ENCODE peak calls at places on chromosomes 12 and 14, in nine cellular contexts. D, L, R, G, Y, Z, O, V and Q are unnamed samples.

GRCh38 chr12:80226576-80226975 is 127.2 kb downstream of the OTOGL start:
- DNase-seq in O (no peak), Z (peak; percentile 56), Y (peak; percentile 26), D (no peak), R (no peak), L (no peak), G (no peak), V (no peak), Q (peak; percentile 54)

GRCh38 chr12:104519190-104519857 is 62.6 kb downstream of the CHST11 start:
- DNase-seq in V (no peak), Y (no peak), Z (no peak), O (peak; percentile 34), D (no peak), R (no peak), L (no peak), G (peak; percentile 27), Q (no peak)

GRCh38 chr12:49518914-49519573 is 19.8 kb upstream of the KCNH3 start:
- DNase-seq in D (no peak), R (no peak), O (no peak), L (peak; percentile 46), G (no peak), V (no peak), Z (peak; percentile 23), Y (no peak), Q (peak; percentile 58)

GRCh38 chr14:90759370-90760054 is 56.7 kb downstream of the TTC7B start:
- DNase-seq in O (no peak), Y (no peak), D (peak; percentile 57), R (no peak), L (no peak), V (no peak), G (no peak), Z (no peak), Q (no peak)

GRCh38 chr14:52716160-52716559 is 9.2 kb downstream of the PSMC6 start:
- DNase-seq in R (no peak), D (no peak), L (no peak), Y (no peak), G (no peak), Z (no peak), O (no peak), V (no peak), Q (no peak)

GRCh38 chr14:64880382-64881121 is 845 bp upstream of the SPTB start:
- DNase-seq in Z (peak; percentile 56), V (peak; percentile 89), R (no peak), L (peak; percentile 44), G (peak; percentile 68), O (peak; percentile 90), Y (peak; percentile 9), D (peak; percentile 73), Q (peak; percentile 19)

GRCh38 chr14:89491701-89492381 is 74.8 kb upstream of the FOXN3 start:
- DNase-seq in G (no peak), D (no peak), V (no peak), O (no peak), Y (no peak), L (peak; percentile 65), R (no peak), Z (no peak), Q (no peak)

GRCh38 chr12:132248439-132249157 is 80.8 kb downstream of the GALNT9 start:
- DNase-seq in L (peak; percentile 9), Z (peak; percentile 10), Y (no peak), O (no peak), V (no peak), R (no peak), D (no peak), G (no peak), Q (no peak)

GRCh38 chr14:106831322-106831720 is 1304.9 kb downstream of the TMEM121 start:
- DNase-seq in R (no peak), L (no peak), Z (no peak), G (peak; percentile 70), Y (no peak), D (peak; percentile 83), O (peak; percentile 59), V (peak; percentile 28), Q (no peak)

GRCh38 chr14:50303744-50304471 is 8.1 kb downstream of the L2HGDH start:
- DNase-seq in Z (no peak), R (no peak), V (no peak), D (peak; percentile 56), Y (no peak), O (no peak), L (peak; percentile 26), G (no peak), Q (peak; percentile 45)

GRCh38 chr12:94147991-94148840 is at the start of gene PLXNC1:
- DNase-seq in O (peak; percentile 88), V (peak; percentile 85), D (peak; percentile 89), Z (no peak), R (no peak), G (peak; percentile 85), L (peak; percentile 66), Y (peak; percentile 24), Q (peak; percentile 46)

GRCh38 chr12:47394070-47394469 is 311.8 kb downstream of the RPAP3 start:
- DNase-seq in O (no peak), L (no peak), R (no peak), Y (no peak), V (no peak), D (no peak), Z (no peak), G (no peak), Q (no peak)

GRCh38 chr14:30349515-30349914 is 209.4 kb upstream of the G2E3 start:
- DNase-seq in O (no peak), Z (no peak), V (no peak), R (no peak), G (no peak), L (no peak), Y (no peak), D (no peak), Q (no peak)

GRCh38 chr14:100438678-100439592 is 115.8 kb downstream of the SLC25A47 start:
- DNase-seq in D (no peak), R (no peak), O (peak; percentile 50), Z (peak; percentile 96), V (no peak), Y (peak; percentile 95), L (peak; percentile 71), G (no peak), Q (peak; percentile 72)

GRCh38 chr12:4997939-4998338 is 45.7 kb upstream of the KCNA5 start:
- DNase-seq in Z (peak; percentile 59), G (no peak), L (peak; percentile 89), R (no peak), D (no peak), Y (peak; percentile 78), V (no peak), O (no peak), Q (peak; percentile 24)

GRCh38 chr12:92431146-92431545 is 271.6 kb upstream of the PLEKHG7 start:
- DNase-seq in Z (no peak), L (no peak), R (no peak), O (peak; percentile 74), D (peak; percentile 31), G (peak; percentile 77), V (no peak), Y (no peak), Q (no peak)

GRCh38 chr12:22881878-22882277 is 256.9 kb downstream of the ETNK1 start:
- DNase-seq in G (no peak), V (no peak), D (no peak), L (no peak), O (no peak), Z (no peak), R (no peak), Y (no peak), Q (no peak)

GRCh38 chr12:102009796-102010195 is 52.0 kb downstream of the WASHC3 start:
- DNase-seq in L (no peak), R (no peak), V (no peak), Y (no peak), G (no peak), O (no peak), Z (no peak), D (no peak), Q (no peak)
- H3K4me3 ChIP-seq in L (no peak overlapping the region), R (no peak overlapping the region), V (no peak overlapping the region), Y (no peak overlapping the region), G (no peak overlapping the region), O (no peak overlapping the region), Z (no peak overlapping the region), D (peak overlapping the region; percentile 18), Q (no peak overlapping the region)

DNA sequence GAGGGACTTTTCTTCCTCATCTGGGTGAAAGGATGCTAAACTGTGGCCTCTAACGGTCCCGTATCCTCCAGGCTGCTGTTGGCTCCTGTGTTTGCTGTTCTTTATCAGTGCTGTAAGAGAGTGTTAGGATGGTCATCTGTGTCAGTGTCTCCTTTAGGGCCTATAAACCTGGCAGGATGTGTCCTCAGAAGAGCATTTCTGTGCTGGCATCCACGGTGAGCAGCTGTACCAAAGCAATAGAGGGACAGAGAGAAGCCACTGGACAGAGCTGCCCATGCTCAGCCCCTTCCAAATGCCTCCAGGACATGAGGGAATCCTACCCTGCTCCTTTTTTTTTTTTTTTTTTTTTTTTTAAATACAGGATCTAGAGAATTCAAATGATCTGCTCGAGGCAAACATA is 253.0 kb downstream of the ZFP36L1 start:
- DNase-seq in V (no peak), D (no peak), Z (no peak), L (no peak), R (no peak), Y (no peak), O (no peak), G (no peak), Q (no peak)
- H3K9ac ChIP-seq in V (no peak overlapping the region), D (no peak overlapping the region), Z (no peak overlapping the region), L (no peak overlapping the region), R (no peak overlapping the region), Y (no peak overlapping the region), O (no peak overlapping the region), G (no peak overlapping the region), Q (no peak overlapping the region)

DNA sequence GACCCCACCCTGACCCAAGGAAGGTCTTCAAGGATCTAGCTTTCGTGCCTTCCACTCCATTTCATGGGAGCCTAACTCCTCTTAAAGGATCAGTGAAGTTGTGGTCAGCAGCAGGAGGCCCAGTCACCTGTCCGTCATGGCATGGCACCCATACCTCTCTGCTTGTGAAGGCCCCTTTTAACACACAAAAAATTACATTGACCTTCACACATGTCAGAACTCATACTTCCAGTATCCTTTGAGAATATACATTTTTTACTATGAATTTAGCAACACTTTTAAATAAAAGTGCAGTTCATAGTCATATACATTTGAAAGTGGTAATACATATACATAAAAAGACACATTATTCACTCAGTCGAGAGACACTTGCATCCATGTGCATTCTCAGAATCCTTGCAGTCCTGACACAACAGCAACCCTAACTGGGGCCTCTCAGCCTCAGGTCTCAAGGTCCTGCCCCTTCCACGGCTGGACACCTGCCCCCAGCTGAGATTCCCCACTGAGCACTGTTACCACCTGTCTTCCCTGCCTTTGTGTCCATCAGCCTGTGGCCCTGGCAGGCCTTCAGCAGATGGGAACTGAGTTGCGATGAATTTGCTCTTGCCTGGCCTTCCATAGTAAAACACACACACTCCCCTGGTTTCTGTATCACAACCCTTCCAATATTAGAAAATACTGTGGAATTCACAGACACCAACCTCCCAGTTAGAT is 3.7 kb upstream of the KRT3 start:
- DNase-seq in D (no peak), G (no peak), L (no peak), V (no peak), Y (no peak), O (no peak), R (no peak), Z (no peak), Q (no peak)
- H3K4me3 ChIP-seq in D (no peak overlapping the region), G (no peak overlapping the region), L (no peak overlapping the region), V (no peak overlapping the region), Y (no peak overlapping the region), O (no peak overlapping the region), R (no peak overlapping the region), Z (no peak overlapping the region), Q (no peak overlapping the region)

DNA sequence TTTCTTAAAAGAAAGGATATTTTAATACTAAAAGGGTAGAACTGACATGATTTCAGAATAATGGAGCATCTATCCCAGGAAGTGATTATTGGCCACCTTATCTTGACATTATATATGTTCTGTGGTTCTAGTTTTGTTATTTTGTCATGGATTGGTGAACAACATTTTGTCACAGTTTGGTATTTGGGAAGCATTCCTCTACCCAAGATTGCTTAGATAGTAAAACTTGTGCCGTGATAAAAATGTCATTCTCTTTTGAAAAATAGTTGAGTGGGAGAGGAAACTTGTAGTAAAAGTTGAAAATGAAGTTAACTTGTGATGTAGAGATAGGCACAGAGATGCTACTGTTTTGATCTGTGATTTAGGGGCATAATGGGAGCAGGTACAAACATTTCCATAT is 65.7 kb downstream of the TMX1 start:
- DNase-seq in O (no peak), L (no peak), R (no peak), Z (no peak), G (no peak), D (no peak), V (no peak), Y (no peak), Q (no peak)
- H3K9ac ChIP-seq in O (no peak overlapping the region), L (no peak overlapping the region), R (no peak overlapping the region), Z (no peak overlapping the region), G (no peak overlapping the region), D (no peak overlapping the region), V (peak overlapping the region; percentile 58), Y (no peak overlapping the region), Q (no peak overlapping the region)